ENCODE peak calls at places on chromosomes 3 and 15, in five cellular contexts. R, N, J, Q and T are unnamed samples. For H3K9me3, the result is how much of the 10 kb centered on the place peaks cover.

GRCh38 chr3:73561494-73561893 is 63.2 kb downstream of the PDZRN3 start:
- DNase-seq in J (no peak), R (no peak), N (no peak), Q (no peak), T (no peak)

GRCh38 chr3:172125963-172126403 is 86.6 kb downstream of the FNDC3B start:
- DNase-seq in J (peak), N (no peak), R (no peak), Q (peak), T (peak)

GRCh38 chr3:182794806-182795369 is 1.6 kb downstream of the ATP11B start:
- DNase-seq in J (no peak), Q (peak), N (no peak), R (no peak), T (no peak)

GRCh38 chr3:111768571-111769100 is 90.4 kb upstream of the PHLDB2 start:
- DNase-seq in Q (peak), J (no peak), R (no peak), N (peak), T (no peak)

GRCh38 chr3:147049901-147050300 is 356.4 kb downstream of the ZIC4 start:
- DNase-seq in N (no peak), R (no peak), J (no peak), Q (no peak), T (no peak)

GRCh38 chr15:84818221-84819131 is 1.3 kb downstream of the ALPK3 start:
- DNase-seq in Q (peak), R (peak), N (no peak), J (peak), T (peak)

GRCh38 chr3:25820816-25821486 is 31.1 kb downstream of the OXSM start:
- DNase-seq in R (no peak), J (no peak), N (no peak), Q (no peak), T (no peak)

GRCh38 chr15:60708684-60709083 is 229.7 kb upstream of the ICE2 start:
- DNase-seq in J (no peak), R (no peak), Q (peak), N (no peak), T (no peak)

GRCh38 chr15:64092075-64092820 is 1.4 kb downstream of the CIAO2A start:
- DNase-seq in J (no peak), N (no peak), R (peak), Q (no peak), T (peak)

GRCh38 chr3:45929042-45929679 is 14.1 kb upstream of the CXCR6 start:
- DNase-seq in Q (peak), N (peak), R (peak), J (no peak), T (no peak)

GRCh38 chr3:127141921-127142730 is 50.8 kb upstream of the PRR23E start:
- DNase-seq in R (no peak), J (no peak), Q (no peak), N (no peak), T (no peak)

GRCh38 chr15:52855157-52855556 is 65.0 kb upstream of the ONECUT1 start:
- DNase-seq in R (no peak), Q (no peak), J (no peak), N (no peak), T (no peak)

GRCh38 chr15:74203914-74204431 is 1.4 kb upstream of the STRA6 start:
- DNase-seq in R (no peak), Q (no peak), J (no peak), N (no peak), T (no peak)

GRCh38 chr3:32947466-32948238 is 3.8 kb upstream of the CCR4 start:
- DNase-seq in N (peak), R (peak), J (peak), Q (peak), T (peak)

DNA sequence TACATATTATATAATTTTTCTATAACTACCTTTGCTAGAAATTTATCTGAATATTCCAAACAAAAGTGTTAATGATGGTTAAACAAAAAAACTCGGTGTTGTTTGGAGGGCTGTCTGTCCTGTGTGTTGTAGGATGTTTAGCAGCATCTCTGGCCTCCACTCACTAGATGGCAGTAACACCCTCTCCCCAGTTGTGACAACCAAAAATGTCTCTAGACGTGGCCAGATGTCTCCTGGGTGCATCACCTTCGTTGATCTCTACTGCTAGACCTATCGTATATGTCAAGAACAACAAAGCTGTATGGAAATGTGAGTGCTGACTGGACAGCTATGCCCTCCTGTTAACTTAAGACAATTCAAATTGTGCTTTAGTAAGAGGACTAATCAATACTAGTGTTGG is 14.1 kb downstream of the ANKRD34C start:
- DNase-seq in R (peak), Q (no peak), J (no peak), N (peak), T (no peak)
- TF ChIP-seq CTCF in R (peak), Q (no peak), J (no peak), N (peak), T (no peak)

GRCh38 chr15:25233766-25234350 is 205.0 kb downstream of the UBE3A start:
- DNase-seq in Q (no peak), J (no peak), R (no peak), N (no peak), T (no peak)
- H3K9me3 ChIP-seq in Q (under half), J (under half), R (under half), N (under half), T (under half)

GRCh38 chr15:69226028-69226355 is 65.6 kb downstream of the GLCE start:
- DNase-seq in Q (no peak), N (no peak), J (no peak), R (no peak), T (no peak)
- TF ChIP-seq CTCF in Q (no peak), N (no peak), J (no peak), R (peak), T (peak)

GRCh38 chr3:128863560-128863959 is 15.9 kb upstream of the ACAD9 start:
- DNase-seq in R (no peak), Q (no peak), N (no peak), J (no peak), T (no peak)
- H3K9me3 ChIP-seq in R (under half), Q (under half), N (under half), J (under half), T (under half)

DNA sequence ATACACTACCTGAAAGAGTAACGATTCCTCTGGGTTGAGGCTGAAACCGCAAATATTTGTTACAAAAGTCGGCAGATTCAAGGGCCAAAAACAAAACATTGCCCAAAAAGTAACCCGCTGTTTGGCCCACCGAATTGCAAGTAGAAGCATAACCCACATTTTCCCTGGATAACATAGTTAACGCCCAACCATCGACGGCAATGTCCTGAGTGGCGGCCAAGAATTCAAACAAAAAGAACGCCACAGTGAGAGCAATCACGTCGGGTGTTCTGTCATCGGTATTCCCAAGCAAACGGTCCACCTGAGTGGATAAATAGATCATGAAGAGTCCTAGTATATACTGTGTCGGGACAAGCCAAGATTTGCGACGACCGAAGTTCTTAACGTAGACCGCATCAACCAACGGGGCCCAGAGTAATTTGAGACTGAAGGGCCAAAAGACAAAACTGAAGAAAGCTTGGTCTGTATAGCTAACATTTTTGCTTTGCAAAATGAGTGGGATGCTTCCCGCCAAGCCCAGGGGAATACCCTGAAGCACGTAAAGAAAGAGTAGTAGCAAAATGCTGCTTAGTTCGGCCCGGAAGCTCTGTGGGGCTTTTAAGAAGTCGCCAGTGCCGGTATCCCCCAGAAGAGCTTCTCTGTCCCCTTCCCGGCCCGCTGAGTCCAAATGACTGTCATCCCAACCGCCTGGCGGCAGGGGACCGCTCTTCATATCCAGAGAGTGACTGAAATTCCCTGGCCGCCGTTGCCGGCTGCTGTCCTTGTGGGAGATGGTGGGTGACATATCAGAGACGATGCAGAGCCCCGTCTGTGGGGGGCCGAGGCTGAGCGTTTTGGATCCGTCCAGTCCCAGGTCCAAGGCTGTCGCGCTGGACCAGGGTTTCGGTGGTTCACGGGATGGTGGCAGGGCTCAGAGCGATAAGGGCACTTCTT is 747 bp downstream of the SLC33A1 start:
- DNase-seq in R (peak), N (no peak), J (peak), Q (no peak), T (peak)
- TF ChIP-seq CTCF in R (no peak), N (peak), J (peak), Q (no peak), T (peak)

GRCh38 chr15:97174886-97175540 is 785.5 kb upstream of the ARRDC4 start:
- DNase-seq in Q (no peak), R (no peak), N (no peak), J (no peak), T (no peak)
- H3K9me3 ChIP-seq in Q (under half), R (under half), N (under half), J (under half), T (under half)